ENCODE peak calls at places on chromosomes 13 and 19, in six cellular contexts. V is cortex of kidney, B is mesendoderm, M is T-helper 2 cell, I is fibroblast of lung, R is foreskin keratinocyte. Q is an unnamed sample.
A peak's percentile ranks its signal among the peaks of the same experiment; 100 is the strongest.

GRCh38 chr13:23760000-23760399 is 129.2 kb downstream of the MIPEP start:
- DNase-seq in M (no peak), B (no peak), V (no peak), R (no peak), I (no peak), Q (no peak)

GRCh38 chr13:105655046-105655445 is 880.4 kb downstream of the EFNB2 start:
- DNase-seq in M (no peak), V (no peak), I (peak; percentile 83), R (peak; percentile 44), B (no peak), Q (no peak)

GRCh38 chr19:45168767-45169351 is 8.1 kb upstream of the NKPD1 start:
- DNase-seq in R (no peak), V (no peak), B (no peak), M (no peak), I (no peak), Q (no peak)

GRCh38 chr13:110950819-110951570 is 36.1 kb upstream of the ANKRD10 start:
- DNase-seq in I (no peak), R (no peak), B (no peak), V (no peak), M (no peak), Q (no peak)

GRCh38 chr13:27583645-27584044 is 36.7 kb downstream of the LNX2 start:
- DNase-seq in R (no peak), B (no peak), M (no peak), V (no peak), I (peak; percentile 39), Q (no peak)

GRCh38 chr19:33497151-33497777 is 24.3 kb downstream of the PEPD start:
- DNase-seq in R (no peak), B (no peak), V (no peak), M (no peak), I (no peak), Q (no peak)

GRCh38 chr19:52991484-52991883 is 22.2 kb upstream of the ERVV-1 start:
- DNase-seq in I (peak; percentile 48), V (no peak), M (no peak), R (peak; percentile 64), B (no peak), Q (no peak)

GRCh38 chr13:110524484-110525254 is 36.9 kb downstream of the RAB20 start:
- DNase-seq in B (no peak), V (no peak), R (no peak), M (no peak), I (no peak), Q (no peak)

GRCh38 chr19:1453525-1454371 is 3.8 kb downstream of the APC2 start:
- DNase-seq in M (no peak), B (no peak), R (no peak), I (peak; percentile 24), V (no peak), Q (no peak)